ENCODE peak calls at places on chromosome 7, in nine cellular contexts. V is HCT116, S is MM.1S, X is GM23338, Z is hepatocyte, F is OCI-LY7, H is neural progenitor cell, B is SK-N-SH, T is PC-3. G is an unnamed sample.

GRCh38 chr7:8213381-8213780 is 48.6 kb downstream of the ICA1 start:
- DNase-seq in V (no peak), S (no peak), X (no peak), Z (no peak), F (no peak), H (no peak), B (no peak), T (no peak), G (no peak)

GRCh38 chr7:122803323-122803722 is 82.9 kb downstream of the CADPS2 start:
- DNase-seq in V (peak; percentile 10), S (peak; percentile 58), X (peak; percentile 65), Z (peak; percentile 40), F (peak; percentile 5), H (peak; percentile 49), B (no peak), T (peak; percentile 52), G (peak; percentile 0)

GRCh38 chr7:27995228-27995627 is 185.4 kb downstream of the JAZF1 start:
- DNase-seq in V (no peak), S (no peak), X (no peak), Z (no peak), F (no peak), H (no peak), B (no peak), T (no peak), G (no peak)

GRCh38 chr7:22617166-22617565 is 109.8 kb upstream of the IL6 start:
- DNase-seq in V (no peak), S (no peak), X (no peak), Z (no peak), F (no peak), H (no peak), B (no peak), T (no peak), G (peak; percentile 28)

GRCh38 chr7:156820445-156821063 is 72.4 kb downstream of the LMBR1 start:
- DNase-seq in V (no peak), S (peak; percentile 22), X (peak; percentile 63), Z (no peak), F (no peak), H (peak; percentile 15), B (no peak), T (no peak), G (peak; percentile 12)

GRCh38 chr7:105642264-105642663 is 61.0 kb upstream of the EFCAB10 start:
- DNase-seq in V (no peak), S (no peak), X (no peak), Z (no peak), F (no peak), H (no peak), B (no peak), T (no peak), G (no peak)

GRCh38 chr7:151316896-151317295 is 24.7 kb upstream of the NUB1 start:
- DNase-seq in V (no peak), S (no peak), X (no peak), Z (no peak), F (no peak), H (no peak), B (no peak), T (no peak), G (no peak)

GRCh38 chr7:150368884-150369739 is 490 bp downstream of the REPIN1 start:
- DNase-seq in V (peak; percentile 24), S (peak; percentile 89), X (peak; percentile 94), Z (peak; percentile 81), F (peak; percentile 65), H (peak; percentile 92), B (peak; percentile 93), T (peak; percentile 52), G (peak; percentile 64)

GRCh38 chr7:30445770-30446169 is 32.8 kb downstream of the NOD1 start:
- DNase-seq in V (no peak), S (peak; percentile 94), X (peak; percentile 74), Z (peak; percentile 46), F (peak; percentile 93), H (peak; percentile 15), B (no peak), T (no peak), G (peak; percentile 58)

GRCh38 chr7:98365863-98366561 is 34.9 kb downstream of the BAIAP2L1 start:
- DNase-seq in V (no peak), S (no peak), X (no peak), Z (no peak), F (no peak), H (no peak), B (no peak), T (no peak), G (no peak)

GRCh38 chr7:17256375-17256774 is 42.1 kb upstream of the AHR start:
- DNase-seq in V (no peak), S (no peak), X (no peak), Z (no peak), F (no peak), H (no peak), B (no peak), T (no peak), G (no peak)

GRCh38 chr7:102042016-102042656 is 224.7 kb downstream of the CUX1 start:
- DNase-seq in V (peak; percentile 76), S (no peak), X (no peak), Z (no peak), F (no peak), H (no peak), B (no peak), T (peak; percentile 79), G (peak; percentile 86)

GRCh38 chr7:2971914-2972530 is 71.6 kb downstream of the CARD11 start:
- DNase-seq in V (no peak), S (no peak), X (no peak), Z (no peak), F (peak; percentile 52), H (no peak), B (no peak), T (no peak), G (no peak)

GRCh38 chr7:11726251-11727155 is 105.5 kb downstream of the THSD7A start:
- DNase-seq in V (no peak), S (no peak), X (no peak), Z (peak; percentile 49), F (no peak), H (peak; percentile 9), B (peak; percentile 33), T (no peak), G (peak; percentile 95)

GRCh38 chr7:133354546-133355324 is 101.9 kb downstream of the EXOC4 start:
- DNase-seq in V (no peak), S (no peak), X (peak; percentile 51), Z (no peak), F (no peak), H (no peak), B (no peak), T (no peak), G (peak; percentile 8)

DNA sequence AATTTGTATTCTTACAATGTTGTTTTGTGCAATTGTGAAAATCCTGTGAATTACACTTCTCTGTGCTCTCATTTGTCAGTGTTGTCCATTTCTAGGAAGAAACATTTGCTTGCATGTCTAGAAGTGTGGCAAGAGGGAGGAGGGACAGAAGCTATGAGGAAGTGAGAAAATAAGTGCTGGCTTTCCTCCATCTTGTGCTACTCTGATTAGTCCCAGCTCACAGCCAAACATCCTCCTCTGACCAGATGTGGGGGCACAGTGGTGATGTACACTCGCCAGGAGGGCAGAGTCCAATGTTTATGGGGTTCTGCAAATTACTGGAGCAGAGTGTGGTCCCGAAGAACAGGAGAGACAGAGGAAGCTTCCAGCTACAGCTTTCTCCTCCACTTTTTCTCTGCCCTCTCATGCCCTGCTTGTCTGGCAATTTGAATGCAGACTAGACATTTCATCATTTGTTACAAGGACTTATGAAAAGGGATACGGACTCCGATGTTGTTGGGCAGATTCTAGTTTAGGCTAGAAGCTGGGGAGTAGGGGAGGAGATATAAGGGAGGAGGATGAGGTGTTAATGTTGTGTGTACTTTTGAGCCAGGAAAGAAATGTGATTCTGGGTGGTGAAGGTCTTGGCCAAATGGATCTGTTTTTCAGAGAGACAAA is 131.0 kb upstream of the C1GALT1 start:
- DNase-seq in V (no peak), S (no peak), X (no peak), Z (peak; percentile 22), F (peak; percentile 17), H (no peak), B (no peak), T (no peak), G (peak; percentile 35)
- TF ChIP-seq EZH2phosphoT487 in V (no peak), S (no peak), X (no peak), Z (no peak), F (no peak), H (no peak), B (no peak), T (no peak), G (no peak)

GRCh38 chr7:142542938-142543337 is 206.3 kb upstream of the PRSS1 start:
- DNase-seq in V (no peak), S (no peak), X (no peak), Z (no peak), F (no peak), H (no peak), B (no peak), T (no peak), G (peak; percentile 66)
- TF ChIP-seq EZH2phosphoT487 in V (no peak), S (no peak), X (no peak), Z (no peak), F (no peak), H (no peak), B (no peak), T (no peak), G (no peak)

GRCh38 chr7:80453699-80454340 is 58.0 kb downstream of the GNAT3 start:
- DNase-seq in V (peak; percentile 19), S (peak; percentile 13), X (peak; percentile 31), Z (peak; percentile 29), F (peak; percentile 8), H (peak; percentile 21), B (peak; percentile 45), T (peak; percentile 57), G (peak; percentile 38)

GRCh38 chr7:80445351-80445750 is 66.5 kb downstream of the GNAT3 start:
- DNase-seq in V (no peak), S (no peak), X (no peak), Z (no peak), F (no peak), H (no peak), B (peak; percentile 15), T (no peak), G (no peak)

GRCh38 chr7:80449841-80450240 is 62.0 kb downstream of the GNAT3 start:
- DNase-seq in V (no peak), S (no peak), X (no peak), Z (peak; percentile 19), F (no peak), H (no peak), B (no peak), T (no peak), G (no peak)

DNA sequence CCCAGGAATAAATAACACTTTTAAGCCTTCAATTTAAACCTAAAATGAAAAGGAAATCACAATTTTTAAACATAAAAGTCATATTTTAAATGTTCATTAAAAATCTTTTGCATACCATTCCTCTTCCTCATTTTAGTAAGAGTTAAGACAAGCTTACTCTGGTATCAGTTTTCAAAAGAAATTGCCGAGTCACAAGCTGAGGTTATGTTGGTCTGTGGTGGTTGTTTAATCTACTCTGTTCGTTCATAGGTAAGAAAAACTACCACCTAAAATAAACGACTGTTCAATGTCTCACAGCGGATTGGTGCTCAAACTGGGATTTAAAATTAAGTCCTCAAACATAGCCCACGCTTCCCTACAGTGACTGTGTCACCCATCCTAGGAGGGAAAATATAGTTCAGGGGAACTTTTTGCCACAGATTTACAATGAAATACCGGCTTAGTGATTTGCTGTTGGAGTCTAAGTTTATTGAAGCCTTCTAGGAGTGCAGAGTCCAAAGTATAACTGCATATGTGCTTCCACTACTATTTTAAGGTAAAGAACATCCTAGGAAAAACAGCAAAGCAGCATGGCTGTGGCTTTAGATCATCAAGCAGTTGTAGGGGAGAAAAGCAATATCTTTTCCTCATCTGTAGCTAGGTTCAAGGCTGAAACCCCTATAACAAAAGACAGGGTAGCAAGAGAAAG is 61.1 kb downstream of the GNAT3 start:
- DNase-seq in V (no peak), S (no peak), X (no peak), Z (peak; percentile 10), F (no peak), H (no peak), B (no peak), T (peak; percentile 45), G (peak; percentile 44)
- TF ChIP-seq EZH2phosphoT487 in V (no peak), S (no peak), X (no peak), Z (no peak), F (no peak), H (no peak), B (no peak), T (no peak), G (no peak)

GRCh38 chr7:146129296-146129695 is 12.7 kb downstream of the CNTNAP2 start:
- DNase-seq in V (no peak), S (no peak), X (peak; percentile 3), Z (no peak), F (no peak), H (peak; percentile 30), B (no peak), T (no peak), G (no peak)
- TF ChIP-seq EZH2phosphoT487 in V (no peak), S (no peak), X (no peak), Z (no peak), F (no peak), H (no peak), B (no peak), T (no peak), G (no peak)